ENCODE peak calls at places on chromosomes 6 and 20, in six cellular contexts. X, K, S, Y, B and J are unnamed samples.

GRCh38 chr6:64776359-64776758 is 930.7 kb downstream of the EYS start:
- DNase-seq in X (no peak), K (no peak), S (no peak), Y (no peak), B (no peak), J (no peak)

GRCh38 chr6:42084889-42085288 is 34.6 kb downstream of the TAF8 start:
- DNase-seq in X (no peak), K (no peak), S (no peak), Y (no peak), B (no peak), J (no peak)

GRCh38 chr6:161549977-161550655 is 276.3 kb upstream of the AGPAT4 start:
- DNase-seq in X (no peak), K (peak; percentile 12), S (no peak), Y (no peak), B (no peak), J (no peak)

GRCh38 chr6:79152269-79152737 is 74.2 kb upstream of the PHIP start:
- DNase-seq in X (no peak), K (no peak), S (no peak), Y (no peak), B (peak; percentile 92), J (no peak)

GRCh38 chr20:25540273-25540672 is 45.1 kb downstream of the NINL start:
- DNase-seq in X (no peak), K (peak; percentile 76), S (no peak), Y (peak; percentile 11), B (no peak), J (no peak)

GRCh38 chr20:53829706-53830521 is 236.3 kb upstream of the ZNF217 start:
- DNase-seq in X (no peak), K (peak; percentile 65), S (peak; percentile 81), Y (no peak), B (no peak), J (no peak)

GRCh38 chr20:15475483-15475882 is 1097.8 kb downstream of the KIF16B start:
- DNase-seq in X (peak; percentile 17), K (no peak), S (no peak), Y (no peak), B (no peak), J (no peak)

GRCh38 chr20:59178983-59179595 is 15.5 kb downstream of the ZNF831 start:
- DNase-seq in X (no peak), K (no peak), S (no peak), Y (no peak), B (no peak), J (no peak)

GRCh38 chr6:28977351-28978136 is 27.6 kb downstream of the ZNF311 start:
- DNase-seq in X (no peak), K (peak; percentile 78), S (no peak), Y (no peak), B (no peak), J (peak; percentile 39)

GRCh38 chr20:62242196-62242595 is 3.9 kb downstream of the OSBPL2 start:
- DNase-seq in X (no peak), K (no peak), S (no peak), Y (no peak), B (no peak), J (no peak)

GRCh38 chr6:12654107-12654506 is 62.5 kb upstream of the PHACTR1 start:
- DNase-seq in X (no peak), K (no peak), S (no peak), Y (no peak), B (no peak), J (no peak)

GRCh38 chr20:20744170-20744725 is 31.8 kb upstream of the RALGAPA2 start:
- DNase-seq in X (no peak), K (no peak), S (no peak), Y (no peak), B (no peak), J (no peak)

GRCh38 chr20:20741067-20742045 is 28.9 kb upstream of the RALGAPA2 start:
- DNase-seq in X (no peak), K (no peak), S (no peak), Y (no peak), B (no peak), J (no peak)

GRCh38 chr20:20740595-20740994 is 28.2 kb upstream of the RALGAPA2 start:
- DNase-seq in X (no peak), K (no peak), S (no peak), Y (no peak), B (no peak), J (no peak)

GRCh38 chr20:20743511-20744169 is 31.2 kb upstream of the RALGAPA2 start:
- DNase-seq in X (peak; percentile 74), K (no peak), S (no peak), Y (peak; percentile 58), B (no peak), J (no peak)
- H3K4me1 ChIP-seq in X (peaks cover 10% of the 10 kb centered on the region), K (no peaks in the 10 kb centered on the region), S (no peaks in the 10 kb centered on the region), Y (peaks cover 12% of the 10 kb centered on the region), B (no peaks in the 10 kb centered on the region), J (no peaks in the 10 kb centered on the region)

GRCh38 chr6:9851006-9851405 is 563.9 kb downstream of the TFAP2A start:
- DNase-seq in X (no peak), K (no peak), S (no peak), Y (no peak), B (no peak), J (no peak)
- H3K9me3 ChIP-seq in X (peaks cover 4% of the 10 kb centered on the region), K (no peaks in the 10 kb centered on the region), S (peaks cover 9% of the 10 kb centered on the region), Y (peaks cover 12% of the 10 kb centered on the region), B (peaks cover 2% of the 10 kb centered on the region), J (peaks cover 11% of the 10 kb centered on the region)

DNA sequence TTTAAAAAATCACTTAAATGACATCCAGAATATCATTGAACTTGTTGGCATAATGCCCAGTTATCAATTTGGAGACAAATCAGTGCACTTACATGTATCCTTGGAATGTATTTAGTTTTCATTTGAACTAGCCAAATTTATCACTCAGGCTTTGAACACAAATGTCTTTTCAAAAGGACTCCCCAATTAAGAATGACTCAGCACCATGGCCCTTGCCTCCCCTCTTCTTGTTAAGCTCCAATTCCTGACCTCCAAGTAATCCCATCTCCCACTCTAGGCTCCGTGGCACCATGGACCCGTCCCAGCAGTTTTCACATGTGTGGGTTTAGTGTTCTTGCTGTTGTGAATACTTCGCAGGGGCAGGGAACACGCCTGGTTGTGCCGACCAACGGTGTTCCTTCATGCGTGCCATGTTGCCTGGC is 2.7 kb downstream of the AKAP12 start:
- DNase-seq in X (peak; percentile 46), K (no peak), S (no peak), Y (no peak), B (no peak), J (no peak)
- H3K4me3 ChIP-seq in X (peak overlapping the region; percentile 66), K (no peak overlapping the region), S (no peak overlapping the region), Y (no peak overlapping the region), B (no peak overlapping the region), J (no peak overlapping the region)

GRCh38 chr20:41992481-41992880 is 374.3 kb upstream of the CHD6 start:
- DNase-seq in X (no peak), K (no peak), S (no peak), Y (no peak), B (no peak), J (no peak)

GRCh38 chr20:41989935-41990635 is 371.9 kb upstream of the CHD6 start:
- DNase-seq in X (no peak), K (no peak), S (no peak), Y (peak; percentile 11), B (no peak), J (no peak)

GRCh38 chr20:41984031-41984430 is 365.9 kb upstream of the CHD6 start:
- DNase-seq in X (no peak), K (no peak), S (no peak), Y (no peak), B (no peak), J (no peak)

GRCh38 chr20:41991412-41991811 is 373.2 kb upstream of the CHD6 start:
- DNase-seq in X (no peak), K (no peak), S (no peak), Y (no peak), B (no peak), J (no peak)

DNA sequence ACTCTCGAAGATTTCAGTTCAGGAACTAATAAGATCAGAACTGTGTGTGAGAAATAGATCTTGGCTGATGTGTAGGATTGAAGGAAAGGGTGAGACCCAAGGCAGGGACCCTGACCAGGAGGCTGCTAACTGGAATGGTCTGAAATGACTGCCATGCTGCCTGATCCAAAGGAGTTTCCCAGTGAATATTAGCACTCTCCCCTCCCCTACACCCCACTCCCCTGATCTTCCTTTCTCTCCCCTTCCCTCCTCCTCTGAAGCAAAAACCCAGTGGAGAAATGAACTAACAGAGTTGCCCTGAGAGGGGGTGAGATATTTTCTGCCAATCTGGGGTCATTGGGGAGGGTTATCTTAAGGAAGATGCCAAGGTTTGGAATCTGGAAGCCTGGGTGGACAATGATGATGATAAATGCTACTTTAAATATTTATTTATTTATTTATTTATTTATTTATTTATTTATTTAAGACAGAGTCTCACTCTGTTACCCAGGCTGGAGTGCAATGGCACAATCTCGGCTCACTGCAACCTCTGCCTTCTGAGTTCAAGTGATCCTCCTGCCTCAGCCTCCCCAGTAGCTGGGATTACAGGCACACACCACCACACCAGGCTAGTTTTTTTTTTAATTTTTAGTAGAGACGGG is 371.0 kb upstream of the CHD6 start:
- DNase-seq in X (no peak), K (no peak), S (no peak), Y (no peak), B (no peak), J (no peak)
- H3K4me1 ChIP-seq in X (no peaks in the 10 kb centered on the region), K (no peaks in the 10 kb centered on the region), S (no peaks in the 10 kb centered on the region), Y (no peaks in the 10 kb centered on the region), B (no peaks in the 10 kb centered on the region), J (no peaks in the 10 kb centered on the region)

GRCh38 chr20:56001890-56002289 is 3.4 kb downstream of the CBLN4 start:
- DNase-seq in X (no peak), K (no peak), S (no peak), Y (no peak), B (no peak), J (no peak)
- H3K9me3 ChIP-seq in X (no peaks in the 10 kb centered on the region), K (peaks cover 8% of the 10 kb centered on the region), S (no peaks in the 10 kb centered on the region), Y (peaks cover 1% of the 10 kb centered on the region), B (no peaks in the 10 kb centered on the region), J (no peaks in the 10 kb centered on the region)

GRCh38 chr20:17960927-17961599 is 7.5 kb downstream of the SNX5 start:
- DNase-seq in X (peak; percentile 70), K (peak; percentile 45), S (no peak), Y (no peak), B (no peak), J (no peak)
- H3K4me3 ChIP-seq in X (no peak overlapping the region), K (peak overlapping the region; percentile 39), S (peak overlapping the region; percentile 97), Y (no peak overlapping the region), B (no peak overlapping the region), J (peak overlapping the region; percentile 56)

GRCh38 chr6:47536816-47537401 is 59.3 kb downstream of the CD2AP start:
- DNase-seq in X (no peak), K (no peak), S (no peak), Y (no peak), B (no peak), J (no peak)

GRCh38 chr6:47534063-47534462 is 56.5 kb downstream of the CD2AP start:
- DNase-seq in X (no peak), K (no peak), S (no peak), Y (no peak), B (no peak), J (no peak)

GRCh38 chr6:47529734-47530133 is 52.1 kb downstream of the CD2AP start:
- DNase-seq in X (no peak), K (no peak), S (no peak), Y (no peak), B (no peak), J (no peak)

GRCh38 chr6:47532981-47533585 is 55.5 kb downstream of the CD2AP start:
- DNase-seq in X (no peak), K (no peak), S (no peak), Y (no peak), B (no peak), J (no peak)

GRCh38 chr6:47535316-47536046 is 57.9 kb downstream of the CD2AP start:
- DNase-seq in X (no peak), K (no peak), S (no peak), Y (no peak), B (no peak), J (no peak)
- H3K4me1 ChIP-seq in X (no peaks in the 10 kb centered on the region), K (no peaks in the 10 kb centered on the region), S (no peaks in the 10 kb centered on the region), Y (no peaks in the 10 kb centered on the region), B (no peaks in the 10 kb centered on the region), J (no peaks in the 10 kb centered on the region)